ENCODE peak calls at places on chromosomes 4 and X, in seven cellular contexts. S is neural progenitor cell, H is activated T-cell treated with anti-CD3 and anti-CD28 coated beads for 1 hour, N is HCT116, E is GM04504, G is transverse colon, D is T-helper 17 cell. M is an unnamed sample.

GRCh38 chrX:138946941-138947340 is 235.4 kb upstream of the FGF13 start:
- DNase-seq in S (no peak), H (no peak), N (no peak), E (no peak), G (no peak), D (no peak), M (no peak)

GRCh38 chrX:154470914-154471568 is 8.0 kb downstream of the LAGE3 start:
- DNase-seq in S (no peak), H (no peak), N (no peak), E (no peak), G (no peak), D (no peak), M (no peak)

GRCh38 chrX:19579485-19579884 is 64.2 kb upstream of the MAP3K15 start:
- DNase-seq in S (no peak), H (no peak), N (no peak), E (no peak), G (no peak), D (no peak), M (no peak)

GRCh38 chr4:78464265-78464664 is 87.3 kb upstream of the ANXA3 start:
- DNase-seq in S (no peak), H (no peak), N (peak), E (no peak), G (no peak), D (no peak), M (no peak)

GRCh38 chr4:78058591-78059523 is 1.7 kb downstream of the FRAS1 start:
- DNase-seq in S (peak), H (no peak), N (no peak), E (no peak), G (peak), D (no peak), M (no peak)

GRCh38 chrX:44344194-44344593 is 722 bp upstream of the EFHC2 start:
- DNase-seq in S (no peak), H (peak), N (no peak), E (no peak), G (peak), D (peak), M (no peak)

GRCh38 chr4:87679449-87680169 is 29.5 kb downstream of the DMP1 start:
- DNase-seq in S (peak), H (peak), N (peak), E (peak), G (peak), D (no peak), M (peak)

GRCh38 chr4:42151568-42152506 is 618 bp downstream of the BEND4 start:
- DNase-seq in S (peak), H (no peak), N (no peak), E (no peak), G (peak), D (no peak), M (no peak)

GRCh38 chrX:97847885-97848679 is 964.4 kb downstream of the RPA4 start:
- DNase-seq in S (no peak), H (no peak), N (no peak), E (no peak), G (no peak), D (no peak), M (no peak)

GRCh38 chrX:132292753-132293152 is 73.5 kb upstream of the RAP2C start:
- DNase-seq in S (peak), H (no peak), N (peak), E (peak), G (peak), D (no peak), M (peak)

GRCh38 chrX:10971759-10972158 is 139.4 kb upstream of the HCCS start:
- DNase-seq in S (no peak), H (no peak), N (no peak), E (no peak), G (no peak), D (no peak), M (no peak)